ENCODE peak calls at places on chromosomes 4 and X, in nine cellular contexts. One of them, this sample, is unnamed.
A peak's percentile ranks its signal among the peaks of the same experiment; 100 is the strongest.

GRCh38 chrX:10121787-10122186 is 35.0 kb upstream of the CLCN4 start:
- DNase-seq in MCF 10A: no peak
- DNase-seq in H9: no peak
- DNase-seq in IMR-90: no peak
- DNase-seq in dorsolateral prefrontal cortex: no peak
- DNase-seq in activated B cell treated with CpG ODN at 0.5 μM for 24 hours: peak; percentile 58
- DNase-seq in WERI-Rb-1: no peak
- DNase-seq in fibroblast of mammary gland: no peak
- DNase-seq in GM06990: peak; percentile 73
- DNase-seq in this sample: no peak

GRCh38 chr4:55176497-55176896 is 51.1 kb upstream of the KDR start:
- DNase-seq in dorsolateral prefrontal cortex: no peak
- DNase-seq in IMR-90: no peak
- DNase-seq in WERI-Rb-1: no peak
- DNase-seq in activated B cell treated with CpG ODN at 0.5 μM for 24 hours: no peak
- DNase-seq in MCF 10A: no peak
- DNase-seq in fibroblast of mammary gland: no peak
- DNase-seq in H9: no peak
- DNase-seq in GM06990: no peak
- DNase-seq in this sample: no peak

GRCh38 chr4:38949416-38950051 is 81.9 kb downstream of the FAM114A1 start:
- DNase-seq in dorsolateral prefrontal cortex: no peak
- DNase-seq in activated B cell treated with CpG ODN at 0.5 μM for 24 hours: no peak
- DNase-seq in H9: no peak
- DNase-seq in WERI-Rb-1: no peak
- DNase-seq in GM06990: no peak
- DNase-seq in fibroblast of mammary gland: peak; percentile 59
- DNase-seq in IMR-90: peak; percentile 70
- DNase-seq in MCF 10A: no peak
- DNase-seq in this sample: no peak

GRCh38 chr4:154609532-154609931 is 2.9 kb downstream of the FGG start:
- DNase-seq in H9: no peak
- DNase-seq in dorsolateral prefrontal cortex: no peak
- DNase-seq in activated B cell treated with CpG ODN at 0.5 μM for 24 hours: no peak
- DNase-seq in fibroblast of mammary gland: no peak
- DNase-seq in WERI-Rb-1: no peak
- DNase-seq in MCF 10A: no peak
- DNase-seq in IMR-90: no peak
- DNase-seq in GM06990: no peak
- DNase-seq in this sample: no peak

GRCh38 chrX:78104447-78105176 is 564 bp downstream of the PGK1 start:
- DNase-seq in activated B cell treated with CpG ODN at 0.5 μM for 24 hours: no peak
- DNase-seq in H9: no peak
- DNase-seq in MCF 10A: peak; percentile 78
- DNase-seq in GM06990: peak; percentile 32
- DNase-seq in IMR-90: peak; percentile 31
- DNase-seq in dorsolateral prefrontal cortex: peak; percentile 39
- DNase-seq in WERI-Rb-1: peak; percentile 35
- DNase-seq in fibroblast of mammary gland: peak; percentile 50
- DNase-seq in this sample: peak; percentile 11

GRCh38 chr4:140099993-140100392 is 54.0 kb downstream of the MAML3 start:
- DNase-seq in MCF 10A: no peak
- DNase-seq in dorsolateral prefrontal cortex: peak; percentile 36
- DNase-seq in activated B cell treated with CpG ODN at 0.5 μM for 24 hours: no peak
- DNase-seq in fibroblast of mammary gland: no peak
- DNase-seq in IMR-90: peak; percentile 28
- DNase-seq in GM06990: no peak
- DNase-seq in H9: no peak
- DNase-seq in WERI-Rb-1: peak; percentile 38
- DNase-seq in this sample: peak; percentile 19

GRCh38 chrX:10175317-10175871 is 18.6 kb downstream of the CLCN4 start:
- DNase-seq in activated B cell treated with CpG ODN at 0.5 μM for 24 hours: no peak
- DNase-seq in fibroblast of mammary gland: peak; percentile 70
- DNase-seq in H9: no peak
- DNase-seq in dorsolateral prefrontal cortex: no peak
- DNase-seq in GM06990: no peak
- DNase-seq in IMR-90: peak; percentile 77
- DNase-seq in WERI-Rb-1: no peak
- DNase-seq in MCF 10A: peak; percentile 47
- DNase-seq in this sample: no peak

GRCh38 chr4:151807220-151807619 is 46.4 kb upstream of the GATB start:
- DNase-seq in GM06990: no peak
- DNase-seq in H9: no peak
- DNase-seq in WERI-Rb-1: no peak
- DNase-seq in IMR-90: no peak
- DNase-seq in dorsolateral prefrontal cortex: no peak
- DNase-seq in fibroblast of mammary gland: no peak
- DNase-seq in activated B cell treated with CpG ODN at 0.5 μM for 24 hours: no peak
- DNase-seq in MCF 10A: no peak
- DNase-seq in this sample: no peak

GRCh38 chr4:23038626-23039245 is 346.0 kb downstream of the GBA3 start:
- DNase-seq in activated B cell treated with CpG ODN at 0.5 μM for 24 hours: no peak
- DNase-seq in WERI-Rb-1: no peak
- DNase-seq in dorsolateral prefrontal cortex: no peak
- DNase-seq in MCF 10A: no peak
- DNase-seq in IMR-90: no peak
- DNase-seq in GM06990: no peak
- DNase-seq in H9: no peak
- DNase-seq in fibroblast of mammary gland: no peak
- DNase-seq in this sample: no peak

GRCh38 chr4:10783351-10783750 is 98.8 kb upstream of the CLNK start:
- DNase-seq in H9: no peak
- DNase-seq in dorsolateral prefrontal cortex: no peak
- DNase-seq in fibroblast of mammary gland: peak; percentile 73
- DNase-seq in MCF 10A: peak; percentile 18
- DNase-seq in WERI-Rb-1: no peak
- DNase-seq in GM06990: no peak
- DNase-seq in activated B cell treated with CpG ODN at 0.5 μM for 24 hours: no peak
- DNase-seq in IMR-90: peak; percentile 86
- DNase-seq in this sample: no peak

DNA sequence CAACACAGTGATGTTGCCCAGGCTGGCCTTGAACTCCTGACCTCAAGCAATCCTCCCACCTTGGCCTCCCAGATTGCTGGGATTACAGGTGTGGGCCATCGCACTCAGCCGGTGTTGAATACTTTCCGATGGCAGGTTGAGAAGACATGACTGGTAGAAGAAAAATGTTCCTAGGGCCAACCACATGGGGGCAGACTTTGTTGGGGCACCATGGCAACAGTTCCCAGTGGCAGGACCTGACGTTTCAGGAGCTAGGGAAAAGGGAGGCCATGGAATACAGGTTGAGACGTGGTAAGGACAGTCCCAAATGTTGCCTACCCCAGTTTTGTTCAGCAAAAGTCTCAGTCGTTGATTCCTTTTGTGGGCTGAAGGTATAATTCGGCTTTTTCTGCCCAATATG is 134.6 kb downstream of the ASMT start:
- DNase-seq in MCF 10A: peak; percentile 5
- DNase-seq in activated B cell treated with CpG ODN at 0.5 μM for 24 hours: no peak
- DNase-seq in H9: peak; percentile 35
- DNase-seq in GM06990: no peak
- DNase-seq in IMR-90: no peak
- DNase-seq in dorsolateral prefrontal cortex: no peak
- DNase-seq in WERI-Rb-1: peak; percentile 38
- DNase-seq in fibroblast of mammary gland: no peak
- DNase-seq in this sample: no peak
- TF ChIP-seq CTCF in MCF 10A: no peak
- TF ChIP-seq CTCF in activated B cell treated with CpG ODN at 0.5 μM for 24 hours: no peak
- TF ChIP-seq CTCF in H9: peak; percentile 52
- TF ChIP-seq CTCF in GM06990: no peak
- TF ChIP-seq CTCF in IMR-90: no peak
- TF ChIP-seq CTCF in dorsolateral prefrontal cortex: no peak
- TF ChIP-seq CTCF in WERI-Rb-1: peak; percentile 38
- TF ChIP-seq CTCF in fibroblast of mammary gland: no peak
- TF ChIP-seq CTCF in this sample: no peak

DNA sequence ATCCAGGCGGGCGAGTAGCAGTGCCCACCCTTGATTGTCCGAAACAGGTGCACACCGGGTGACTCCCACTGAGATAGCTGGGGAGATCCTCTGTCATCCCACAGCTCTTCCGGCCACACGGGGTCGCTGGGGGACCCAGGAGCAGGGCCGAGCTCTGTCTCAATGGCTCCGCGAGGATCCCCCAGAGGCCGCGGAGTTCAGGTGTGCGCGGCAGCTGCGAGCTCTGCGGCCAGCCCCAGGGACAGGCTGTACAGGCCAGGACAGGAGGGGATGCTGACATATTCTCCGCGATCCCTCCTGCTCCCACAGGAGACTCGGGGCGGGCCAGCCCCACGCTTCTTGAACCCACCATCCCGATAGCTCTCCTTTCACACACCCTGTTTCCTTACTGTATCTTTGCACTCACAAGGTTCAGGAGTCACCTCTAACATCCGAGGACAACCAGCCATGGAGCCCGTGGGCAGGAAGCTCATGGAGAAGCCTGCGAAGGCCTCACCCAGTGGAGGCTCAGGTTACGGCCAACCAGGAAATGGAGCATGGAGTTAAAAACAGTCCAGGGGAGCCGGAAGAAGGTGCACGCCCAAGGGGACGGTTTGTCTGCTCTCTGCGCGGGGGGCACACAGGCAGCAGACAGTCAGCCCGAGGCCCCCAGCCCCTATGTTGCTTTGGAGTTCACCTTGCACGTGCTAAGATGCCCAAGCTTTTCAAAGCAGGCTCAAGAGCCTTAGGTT is 77.9 kb upstream of the AMELX start:
- DNase-seq in MCF 10A: no peak
- DNase-seq in activated B cell treated with CpG ODN at 0.5 μM for 24 hours: no peak
- DNase-seq in fibroblast of mammary gland: no peak
- DNase-seq in IMR-90: no peak
- DNase-seq in GM06990: no peak
- DNase-seq in WERI-Rb-1: no peak
- DNase-seq in dorsolateral prefrontal cortex: no peak
- DNase-seq in H9: peak; percentile 66
- DNase-seq in this sample: no peak
- TF ChIP-seq CTCF in MCF 10A: no peak
- TF ChIP-seq CTCF in activated B cell treated with CpG ODN at 0.5 μM for 24 hours: no peak
- TF ChIP-seq CTCF in fibroblast of mammary gland: no peak
- TF ChIP-seq CTCF in IMR-90: no peak
- TF ChIP-seq CTCF in GM06990: no peak
- TF ChIP-seq CTCF in WERI-Rb-1: no peak
- TF ChIP-seq CTCF in dorsolateral prefrontal cortex: no peak
- TF ChIP-seq CTCF in H9: peak; percentile 52
- TF ChIP-seq CTCF in this sample: no peak

GRCh38 chrX:114581528-114582263 is 2.2 kb upstream of the HTR2C start:
- DNase-seq in fibroblast of mammary gland: no peak
- DNase-seq in GM06990: peak; percentile 16
- DNase-seq in IMR-90: no peak
- DNase-seq in WERI-Rb-1: no peak
- DNase-seq in H9: peak; percentile 78
- DNase-seq in activated B cell treated with CpG ODN at 0.5 μM for 24 hours: no peak
- DNase-seq in MCF 10A: no peak
- DNase-seq in dorsolateral prefrontal cortex: no peak
- DNase-seq in this sample: peak; percentile 12

GRCh38 chrX:114583646-114584433 is at the start of gene HTR2C:
- DNase-seq in MCF 10A: no peak
- DNase-seq in activated B cell treated with CpG ODN at 0.5 μM for 24 hours: no peak
- DNase-seq in GM06990: no peak
- DNase-seq in dorsolateral prefrontal cortex: no peak
- DNase-seq in H9: peak; percentile 85
- DNase-seq in IMR-90: no peak
- DNase-seq in fibroblast of mammary gland: no peak
- DNase-seq in WERI-Rb-1: no peak
- DNase-seq in this sample: no peak

GRCh38 chrX:114582698-114583395 is 1.0 kb upstream of the HTR2C start:
- DNase-seq in H9: peak; percentile 75
- DNase-seq in GM06990: no peak
- DNase-seq in WERI-Rb-1: no peak
- DNase-seq in dorsolateral prefrontal cortex: no peak
- DNase-seq in fibroblast of mammary gland: no peak
- DNase-seq in MCF 10A: no peak
- DNase-seq in IMR-90: no peak
- DNase-seq in activated B cell treated with CpG ODN at 0.5 μM for 24 hours: no peak
- DNase-seq in this sample: no peak

GRCh38 chrX:114582264-114582632 is 1.6 kb upstream of the HTR2C start:
- DNase-seq in fibroblast of mammary gland: no peak
- DNase-seq in GM06990: no peak
- DNase-seq in activated B cell treated with CpG ODN at 0.5 μM for 24 hours: no peak
- DNase-seq in IMR-90: no peak
- DNase-seq in MCF 10A: no peak
- DNase-seq in WERI-Rb-1: no peak
- DNase-seq in dorsolateral prefrontal cortex: no peak
- DNase-seq in H9: no peak
- DNase-seq in this sample: no peak

DNA sequence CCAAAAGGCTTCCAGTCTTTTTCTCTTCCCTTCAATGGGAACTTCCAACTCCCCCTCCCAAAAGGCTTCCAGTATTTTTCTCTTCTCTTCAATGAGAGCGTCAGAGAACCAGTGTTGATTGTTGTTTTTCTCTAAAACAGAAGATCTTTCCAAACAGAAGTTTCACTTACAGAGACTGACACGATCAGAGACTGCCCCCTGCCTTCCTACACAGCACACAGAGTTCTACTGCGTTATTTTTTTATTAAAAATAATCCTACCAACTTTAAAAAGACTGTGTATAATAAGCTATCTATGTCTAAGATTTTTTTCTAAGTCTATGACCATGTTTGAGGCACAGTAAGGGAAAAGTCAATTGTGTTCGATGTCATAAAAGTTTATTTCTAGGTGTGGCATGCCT is 3.5 kb upstream of the HTR2C start:
- DNase-seq in activated B cell treated with CpG ODN at 0.5 μM for 24 hours: no peak
- DNase-seq in fibroblast of mammary gland: no peak
- DNase-seq in dorsolateral prefrontal cortex: no peak
- DNase-seq in H9: no peak
- DNase-seq in IMR-90: no peak
- DNase-seq in MCF 10A: peak; percentile 1
- DNase-seq in WERI-Rb-1: no peak
- DNase-seq in GM06990: no peak
- DNase-seq in this sample: no peak
- TF ChIP-seq CTCF in activated B cell treated with CpG ODN at 0.5 μM for 24 hours: no peak
- TF ChIP-seq CTCF in fibroblast of mammary gland: no peak
- TF ChIP-seq CTCF in dorsolateral prefrontal cortex: no peak
- TF ChIP-seq CTCF in H9: peak; percentile 73
- TF ChIP-seq CTCF in IMR-90: no peak
- TF ChIP-seq CTCF in MCF 10A: peak; percentile 17
- TF ChIP-seq CTCF in WERI-Rb-1: no peak
- TF ChIP-seq CTCF in GM06990: no peak
- TF ChIP-seq CTCF in this sample: no peak

DNA sequence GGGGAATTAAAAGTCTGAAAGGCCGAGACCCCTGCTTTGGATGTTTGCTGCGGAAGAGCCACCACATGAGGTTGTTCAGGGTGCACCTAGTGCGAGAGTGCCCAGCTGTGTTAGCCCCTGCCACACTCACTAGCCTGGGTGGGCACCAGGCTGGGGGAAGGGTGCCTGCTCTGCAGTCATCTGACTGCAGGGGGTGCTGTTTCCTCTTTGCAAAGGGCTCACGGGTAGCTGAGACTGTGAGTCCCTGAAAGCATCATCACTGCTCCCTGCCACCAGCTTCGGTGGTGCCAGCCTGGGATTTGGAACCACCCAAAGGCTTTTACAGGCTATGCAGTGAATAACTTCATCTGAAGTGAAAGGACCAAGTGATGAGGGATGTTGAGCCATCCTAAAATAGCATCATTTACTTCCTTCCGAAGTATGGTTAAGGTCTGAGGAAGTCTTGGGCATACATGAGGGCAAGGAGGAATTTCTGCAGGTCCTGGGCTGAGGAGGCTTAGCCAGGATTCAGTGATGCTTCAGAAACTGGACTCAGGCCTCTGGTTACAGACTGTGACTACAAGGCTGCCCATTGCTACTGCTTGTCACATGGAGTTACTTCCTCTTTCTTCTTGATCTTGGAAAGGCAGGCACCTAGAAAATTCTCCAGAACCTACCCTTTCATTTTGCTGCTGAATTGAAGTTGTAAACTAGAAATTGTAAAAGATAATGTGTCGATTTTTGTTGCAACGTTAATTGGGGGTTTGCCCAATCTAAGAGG is 293.2 kb upstream of the PRPS2 start:
- DNase-seq in IMR-90: no peak
- DNase-seq in MCF 10A: peak; percentile 30
- DNase-seq in activated B cell treated with CpG ODN at 0.5 μM for 24 hours: no peak
- DNase-seq in GM06990: no peak
- DNase-seq in H9: peak; percentile 54
- DNase-seq in fibroblast of mammary gland: no peak
- DNase-seq in dorsolateral prefrontal cortex: no peak
- DNase-seq in WERI-Rb-1: peak; percentile 17
- DNase-seq in this sample: peak; percentile 22
- TF ChIP-seq CTCF in IMR-90: no peak
- TF ChIP-seq CTCF in MCF 10A: no peak
- TF ChIP-seq CTCF in activated B cell treated with CpG ODN at 0.5 μM for 24 hours: no peak
- TF ChIP-seq CTCF in GM06990: peak; percentile 72
- TF ChIP-seq CTCF in H9: peak; percentile 71
- TF ChIP-seq CTCF in fibroblast of mammary gland: peak; percentile 29
- TF ChIP-seq CTCF in dorsolateral prefrontal cortex: peak; percentile 21
- TF ChIP-seq CTCF in WERI-Rb-1: peak; percentile 76
- TF ChIP-seq CTCF in this sample: peak; percentile 48